ENCODE peak calls at places on chromosome 20, in seven cellular contexts. One of them, this sample, is unnamed.

GRCh38 chr20:41696428-41696827 is 78.3 kb upstream of the CHD6 start:
- DNase-seq in GM12878: no peak
- DNase-seq in A549: no peak
- DNase-seq in K562: peak
- DNase-seq in SK-N-SH: no peak
- DNase-seq in IMR-90: no peak
- DNase-seq in HepG2: no peak
- DNase-seq in this sample: no peak

GRCh38 chr20:50948132-50948785 is 10.1 kb downstream of the DPM1 start:
- DNase-seq in A549: no peak
- DNase-seq in GM12878: no peak
- DNase-seq in IMR-90: no peak
- DNase-seq in HepG2: no peak
- DNase-seq in K562: no peak
- DNase-seq in SK-N-SH: no peak
- DNase-seq in this sample: no peak

GRCh38 chr20:53948383-53949318 is 121.7 kb downstream of the BCAS1 start:
- DNase-seq in K562: no peak
- DNase-seq in IMR-90: no peak
- DNase-seq in A549: no peak
- DNase-seq in HepG2: no peak
- DNase-seq in SK-N-SH: no peak
- DNase-seq in GM12878: no peak
- DNase-seq in this sample: peak

GRCh38 chr20:6008254-6008653 is 45.6 kb downstream of the LRRN4 start:
- DNase-seq in A549: peak
- DNase-seq in GM12878: no peak
- DNase-seq in HepG2: peak
- DNase-seq in IMR-90: peak
- DNase-seq in K562: no peak
- DNase-seq in SK-N-SH: no peak
- DNase-seq in this sample: no peak

GRCh38 chr20:22471156-22471836 is 113.1 kb downstream of the FOXA2 start:
- DNase-seq in SK-N-SH: no peak
- DNase-seq in HepG2: peak
- DNase-seq in K562: peak
- DNase-seq in IMR-90: no peak
- DNase-seq in A549: peak
- DNase-seq in GM12878: no peak
- DNase-seq in this sample: no peak

GRCh38 chr20:399182-399707 is 8.9 kb upstream of the RBCK1 start:
- DNase-seq in GM12878: no peak
- DNase-seq in A549: no peak
- DNase-seq in K562: no peak
- DNase-seq in IMR-90: no peak
- DNase-seq in SK-N-SH: no peak
- DNase-seq in HepG2: no peak
- DNase-seq in this sample: no peak

GRCh38 chr20:19631410-19631809 is 126.6 kb upstream of the RIN2 start:
- DNase-seq in K562: no peak
- DNase-seq in GM12878: no peak
- DNase-seq in A549: no peak
- DNase-seq in IMR-90: no peak
- DNase-seq in SK-N-SH: no peak
- DNase-seq in HepG2: no peak
- DNase-seq in this sample: no peak

GRCh38 chr20:50115591-50116367 is 2.8 kb upstream of the UBE2V1 start:
- DNase-seq in A549: peak
- DNase-seq in GM12878: peak
- DNase-seq in K562: peak
- DNase-seq in IMR-90: peak
- DNase-seq in HepG2: peak
- DNase-seq in SK-N-SH: peak
- DNase-seq in this sample: peak

GRCh38 chr20:10965936-10966470 is 292.2 kb upstream of the JAG1 start:
- DNase-seq in K562: no peak
- DNase-seq in GM12878: no peak
- DNase-seq in IMR-90: peak
- DNase-seq in SK-N-SH: no peak
- DNase-seq in HepG2: no peak
- DNase-seq in A549: no peak
- DNase-seq in this sample: no peak

GRCh38 chr20:63530788-63531160 is 6.4 kb downstream of the PTK6 start:
- DNase-seq in GM12878: no peak
- DNase-seq in SK-N-SH: peak
- DNase-seq in A549: no peak
- DNase-seq in HepG2: no peak
- DNase-seq in IMR-90: no peak
- DNase-seq in K562: no peak
- DNase-seq in this sample: no peak

GRCh38 chr20:37406010-37406998 is 60.4 kb downstream of the SRC start:
- DNase-seq in GM12878: no peak
- DNase-seq in K562: peak
- DNase-seq in IMR-90: peak
- DNase-seq in HepG2: no peak
- DNase-seq in SK-N-SH: peak
- DNase-seq in A549: peak
- DNase-seq in this sample: no peak

GRCh38 chr20:49583669-49584417 is 15.9 kb upstream of the PTGIS start:
- DNase-seq in IMR-90: peak
- DNase-seq in K562: peak
- DNase-seq in SK-N-SH: no peak
- DNase-seq in A549: peak
- DNase-seq in HepG2: peak
- DNase-seq in GM12878: no peak
- DNase-seq in this sample: no peak

GRCh38 chr20:56259948-56260347 is 11.4 kb downstream of the MC3R start:
- DNase-seq in HepG2: no peak
- DNase-seq in SK-N-SH: no peak
- DNase-seq in K562: no peak
- DNase-seq in GM12878: no peak
- DNase-seq in IMR-90: no peak
- DNase-seq in A549: no peak
- DNase-seq in this sample: no peak

GRCh38 chr20:1478566-1478965 is 11.9 kb upstream of the NSFL1C start:
- DNase-seq in IMR-90: peak
- DNase-seq in HepG2: no peak
- DNase-seq in SK-N-SH: no peak
- DNase-seq in K562: no peak
- DNase-seq in GM12878: no peak
- DNase-seq in A549: peak
- DNase-seq in this sample: no peak

GRCh38 chr20:58094698-58095097 is 133.8 kb downstream of the ANKRD60 start:
- DNase-seq in A549: no peak
- DNase-seq in GM12878: no peak
- DNase-seq in K562: no peak
- DNase-seq in HepG2: no peak
- DNase-seq in SK-N-SH: no peak
- DNase-seq in IMR-90: no peak
- DNase-seq in this sample: no peak

GRCh38 chr20:17327185-17327780 is 100.4 kb downstream of the PCSK2 start:
- DNase-seq in SK-N-SH: no peak
- DNase-seq in HepG2: no peak
- DNase-seq in GM12878: no peak
- DNase-seq in K562: no peak
- DNase-seq in IMR-90: no peak
- DNase-seq in A549: no peak
- DNase-seq in this sample: peak

GRCh38 chr20:15986690-15987089 is 586.6 kb downstream of the KIF16B start:
- DNase-seq in SK-N-SH: no peak
- DNase-seq in A549: no peak
- DNase-seq in GM12878: peak
- DNase-seq in IMR-90: no peak
- DNase-seq in K562: no peak
- DNase-seq in HepG2: no peak
- DNase-seq in this sample: no peak

GRCh38 chr20:49982072-49982345 is 771 bp upstream of the SNAI1 start:
- DNase-seq in GM12878: no peak
- DNase-seq in IMR-90: no peak
- DNase-seq in A549: no peak
- DNase-seq in K562: no peak
- DNase-seq in HepG2: no peak
- DNase-seq in SK-N-SH: no peak
- DNase-seq in this sample: no peak

GRCh38 chr20:53708129-53708968 is 114.7 kb upstream of the ZNF217 start:
- DNase-seq in A549: no peak
- DNase-seq in IMR-90: peak
- DNase-seq in HepG2: no peak
- DNase-seq in GM12878: peak
- DNase-seq in K562: no peak
- DNase-seq in SK-N-SH: no peak
- DNase-seq in this sample: no peak

GRCh38 chr20:771741-772464 is 3.6 kb upstream of the SLC52A3 start:
- DNase-seq in A549: no peak
- DNase-seq in SK-N-SH: no peak
- DNase-seq in GM12878: no peak
- DNase-seq in IMR-90: no peak
- DNase-seq in HepG2: no peak
- DNase-seq in K562: no peak
- DNase-seq in this sample: no peak

GRCh38 chr20:38063911-38064310 is 30.4 kb downstream of the RPRD1B start:
- DNase-seq in HepG2: no peak
- DNase-seq in A549: no peak
- DNase-seq in K562: no peak
- DNase-seq in SK-N-SH: no peak
- DNase-seq in IMR-90: no peak
- DNase-seq in GM12878: no peak
- DNase-seq in this sample: no peak

GRCh38 chr20:47802975-47803374 is 17.7 kb upstream of the SULF2 start:
- DNase-seq in A549: no peak
- DNase-seq in HepG2: no peak
- DNase-seq in SK-N-SH: no peak
- DNase-seq in IMR-90: no peak
- DNase-seq in GM12878: no peak
- DNase-seq in K562: no peak
- DNase-seq in this sample: no peak

GRCh38 chr20:47802226-47802920 is 17.1 kb upstream of the SULF2 start:
- DNase-seq in A549: no peak
- DNase-seq in HepG2: no peak
- DNase-seq in K562: no peak
- DNase-seq in GM12878: no peak
- DNase-seq in IMR-90: no peak
- DNase-seq in SK-N-SH: no peak
- DNase-seq in this sample: no peak

GRCh38 chr20:47800619-47801018 is 15.3 kb upstream of the SULF2 start:
- DNase-seq in HepG2: no peak
- DNase-seq in IMR-90: no peak
- DNase-seq in SK-N-SH: peak
- DNase-seq in K562: no peak
- DNase-seq in A549: no peak
- DNase-seq in GM12878: no peak
- DNase-seq in this sample: no peak

GRCh38 chr20:47801079-47801478 is 15.8 kb upstream of the SULF2 start:
- DNase-seq in HepG2: no peak
- DNase-seq in GM12878: no peak
- DNase-seq in IMR-90: no peak
- DNase-seq in A549: no peak
- DNase-seq in SK-N-SH: no peak
- DNase-seq in K562: no peak
- DNase-seq in this sample: no peak

DNA sequence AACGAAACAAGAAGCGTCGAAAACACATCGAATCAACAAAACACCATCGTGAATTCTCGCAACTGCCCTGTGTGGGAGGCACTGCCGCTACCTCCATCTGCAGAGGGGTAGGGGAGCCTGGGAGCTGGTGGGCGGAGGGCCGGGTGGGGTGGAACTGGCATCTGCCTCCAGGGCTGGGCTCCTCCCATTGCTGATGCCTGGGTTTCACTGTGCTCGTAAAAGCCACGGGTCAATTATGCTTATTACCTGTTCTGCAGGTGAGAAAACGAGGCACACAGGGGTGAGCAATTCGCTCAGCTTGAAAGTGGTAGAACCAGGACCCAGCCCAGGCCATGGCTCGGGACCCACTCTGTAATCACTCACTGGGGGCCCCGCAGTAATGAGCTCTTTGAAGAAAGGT is 16.5 kb upstream of the SULF2 start:
- DNase-seq in SK-N-SH: no peak
- DNase-seq in IMR-90: no peak
- DNase-seq in A549: no peak
- DNase-seq in GM12878: no peak
- DNase-seq in K562: no peak
- DNase-seq in HepG2: no peak
- DNase-seq in this sample: no peak
- TF ChIP-seq RFX5 in SK-N-SH: no peak
- TF ChIP-seq RFX5 in IMR-90: no peak
- TF ChIP-seq RFX5 in A549: no peak
- TF ChIP-seq RFX5 in GM12878: no peak
- TF ChIP-seq RFX5 in K562: no peak
- TF ChIP-seq RFX5 in HepG2: no peak
- TF ChIP-seq RFX5 in this sample: no peak

GRCh38 chr20:32934580-32934979 is 69.7 kb downstream of the SUN5 start:
- DNase-seq in A549: no peak
- DNase-seq in SK-N-SH: no peak
- DNase-seq in IMR-90: no peak
- DNase-seq in K562: no peak
- DNase-seq in GM12878: no peak
- DNase-seq in HepG2: no peak
- DNase-seq in this sample: no peak
- TF ChIP-seq RFX5 in A549: no peak
- TF ChIP-seq RFX5 in SK-N-SH: no peak
- TF ChIP-seq RFX5 in IMR-90: no peak
- TF ChIP-seq RFX5 in K562: no peak
- TF ChIP-seq RFX5 in GM12878: no peak
- TF ChIP-seq RFX5 in HepG2: no peak
- TF ChIP-seq RFX5 in this sample: no peak

DNA sequence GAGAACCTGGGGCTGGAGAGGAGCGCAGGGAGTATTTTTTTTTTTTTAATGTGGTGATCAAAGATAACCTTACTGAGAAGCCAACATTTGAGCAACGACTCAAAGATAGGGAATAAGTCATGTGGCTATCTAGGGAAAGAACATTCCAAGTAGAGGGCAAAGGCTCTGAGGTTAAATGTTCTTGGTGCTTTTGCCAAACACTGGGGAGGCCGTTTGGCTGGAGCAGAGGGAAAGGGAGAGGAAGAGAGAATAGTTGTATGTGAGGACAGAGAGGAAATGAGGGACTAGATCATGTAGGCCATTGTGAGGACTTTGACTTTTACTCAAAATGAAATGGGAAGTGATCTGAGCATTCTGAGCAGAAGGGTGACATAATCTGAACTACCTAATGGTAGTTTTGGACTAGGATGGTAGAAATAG is 27.8 kb downstream of the ACSS2 start:
- DNase-seq in SK-N-SH: no peak
- DNase-seq in HepG2: no peak
- DNase-seq in IMR-90: no peak
- DNase-seq in GM12878: no peak
- DNase-seq in A549: no peak
- DNase-seq in K562: no peak
- DNase-seq in this sample: no peak
- TF ChIP-seq RFX5 in SK-N-SH: no peak
- TF ChIP-seq RFX5 in HepG2: no peak
- TF ChIP-seq RFX5 in IMR-90: no peak
- TF ChIP-seq RFX5 in GM12878: no peak
- TF ChIP-seq RFX5 in A549: no peak
- TF ChIP-seq RFX5 in K562: no peak
- TF ChIP-seq RFX5 in this sample: no peak

DNA sequence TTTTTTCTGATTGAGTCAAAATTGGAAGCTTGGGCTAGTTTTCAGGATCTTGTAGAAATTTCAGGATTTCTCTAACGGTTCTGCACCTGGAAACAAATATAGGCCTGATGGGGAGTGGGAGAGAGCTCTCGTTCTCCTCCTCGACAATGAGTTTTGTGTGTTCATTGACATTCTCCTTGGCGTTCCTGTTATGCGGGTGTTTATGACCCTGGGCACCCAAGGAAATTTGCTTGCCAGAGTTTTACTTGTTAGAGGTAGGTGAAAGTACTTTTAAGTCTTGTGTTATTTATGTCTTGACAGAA is 2.2 kb downstream of the ASXL1 start:
- DNase-seq in IMR-90: no peak
- DNase-seq in SK-N-SH: no peak
- DNase-seq in GM12878: no peak
- DNase-seq in K562: no peak
- DNase-seq in HepG2: no peak
- DNase-seq in A549: no peak
- DNase-seq in this sample: no peak
- TF ChIP-seq RFX5 in IMR-90: no peak
- TF ChIP-seq RFX5 in SK-N-SH: no peak
- TF ChIP-seq RFX5 in GM12878: no peak
- TF ChIP-seq RFX5 in K562: no peak
- TF ChIP-seq RFX5 in HepG2: no peak
- TF ChIP-seq RFX5 in A549: no peak
- TF ChIP-seq RFX5 in this sample: no peak

This sample was measured in H1.